ENCODE peak calls at places on chromosomes 3 and 15, in seven cellular contexts. B is GM04504; M is naive B cell; V is activated T-cell treated with anti-CD3 and anti-CD28 coated beads for 24 hours; H is H1; I is stimulated activated CD8-positive, alpha-beta memory T cell treated with anti-CD3 and anti-CD28 coated beads, Interleukin-15, amount 100 ng/mL, for 1 hour; Y is GM03348. A is an unnamed sample.

GRCh38 chr15:48084759-48085420 is 35.9 kb upstream of the SLC24A5 start:
- DNase-seq in B (no peak), M (no peak), V (no peak), H (no peak), I (no peak), Y (no peak), A (peak; percentile 16)

GRCh38 chr3:155386817-155387403 is 93.4 kb upstream of the STRIT1 start:
- DNase-seq in B (no peak), M (no peak), V (no peak), H (no peak), I (no peak), Y (no peak), A (peak; percentile 78)

GRCh38 chr3:93843981-93844380 is 129.7 kb downstream of the PROS1 start:
- DNase-seq in B (peak; percentile 42), M (no peak), V (no peak), H (no peak), I (no peak), Y (peak; percentile 41), A (no peak)

GRCh38 chr3:63508305-63508704 is 144.2 kb upstream of the SNTN start:
- DNase-seq in B (no peak), M (no peak), V (no peak), H (no peak), I (no peak), Y (no peak), A (no peak)

GRCh38 chr3:186400677-186401076 is 38.6 kb upstream of the DGKG start:
- DNase-seq in B (no peak), M (no peak), V (no peak), H (no peak), I (no peak), Y (no peak), A (no peak)

GRCh38 chr15:63446260-63446659 is 58.1 kb upstream of the USP3 start:
- DNase-seq in B (no peak), M (no peak), V (no peak), H (no peak), I (no peak), Y (no peak), A (no peak)

GRCh38 chr3:30073622-30074021 is 532.8 kb upstream of the TGFBR2 start:
- DNase-seq in B (no peak), M (no peak), V (no peak), H (no peak), I (no peak), Y (no peak), A (no peak)

GRCh38 chr3:142796823-142797222 is 73.0 kb downstream of the TRPC1 start:
- DNase-seq in B (no peak), M (no peak), V (no peak), H (no peak), I (no peak), Y (no peak), A (peak; percentile 43)

GRCh38 chr3:67018105-67018788 is 20.1 kb downstream of the KBTBD8 start:
- DNase-seq in B (no peak), M (no peak), V (no peak), H (no peak), I (no peak), Y (no peak), A (peak; percentile 76)

GRCh38 chr3:136838641-136839555 is 20.0 kb downstream of the SLC35G2 start:
- DNase-seq in B (no peak), M (no peak), V (no peak), H (no peak), I (no peak), Y (peak; percentile 48), A (peak; percentile 77)

GRCh38 chr3:94173667-94174434 is 111.0 kb downstream of the NSUN3 start:
- DNase-seq in B (no peak), M (no peak), V (no peak), H (no peak), I (no peak), Y (no peak), A (no peak)

GRCh38 chr15:51672100-51672731 is 9.1 kb upstream of the SCG3 start:
- DNase-seq in B (no peak), M (no peak), V (no peak), H (no peak), I (no peak), Y (no peak), A (peak; percentile 50)

GRCh38 chr3:5428607-5429516 is 241.4 kb downstream of the EDEM1 start:
- DNase-seq in B (no peak), M (no peak), V (no peak), H (no peak), I (no peak), Y (no peak), A (peak; percentile 53)

GRCh38 chr15:95910643-95911212 is 419.8 kb upstream of the NR2F2 start:
- DNase-seq in B (no peak), M (no peak), V (no peak), H (peak; percentile 70), I (no peak), Y (no peak), A (no peak)

A was measured in KBM-7.